ENCODE peak calls at places on chromosomes 11 and 22, in ten cellular contexts. V is activated CD4-positive, CD25-positive, alpha-beta regulatory T cell; C is stomach; W is MCF 10A; E is stimulated activated CD4-positive, alpha-beta T cell treated with anti-CD3 and anti-CD28 coated beads, Interleukin-1b, Interleukin-23, amount 100 ng/mL, for 24 hours; B is NCI-H1105 treated with DMSO at 0.1 percent for 48 hours; H is colonic mucosa; P is activated effector memory CD4-positive, alpha-beta T cell treated with Interleukin-2 at 50 U/mL for 16 hours; D is GM12865; J is NCI-H510A. O is an unnamed sample.

GRCh38 chr22:38109391-38110000 is 988 bp downstream of the BAIAP2L2 start:
- DNase-seq in P (no peak), C (no peak), J (no peak), W (no peak), V (no peak), D (no peak), E (no peak), H (no peak), B (no peak), O (no peak)

GRCh38 chr22:39820266-39820665 is 73.3 kb downstream of the ENTHD1 start:
- DNase-seq in P (no peak), E (no peak), C (no peak), B (no peak), V (no peak), H (no peak), J (no peak), D (no peak), W (peak; percentile 72), O (no peak)

GRCh38 chr11:65035579-65035978 is 5.4 kb upstream of the SAC3D1 start:
- DNase-seq in W (no peak), V (no peak), E (no peak), P (no peak), J (no peak), C (no peak), H (no peak), D (no peak), B (no peak), O (no peak)

GRCh38 chr11:11463397-11463796 is 110.3 kb upstream of the CSNK2A3 start:
- DNase-seq in J (peak; percentile 12), P (no peak), V (no peak), W (no peak), C (no peak), E (no peak), B (peak; percentile 13), D (peak; percentile 12), H (no peak), O (no peak)

GRCh38 chr11:107757661-107758060 is 45.8 kb upstream of the SLN start:
- DNase-seq in P (no peak), B (no peak), V (no peak), C (no peak), E (no peak), D (no peak), J (no peak), W (no peak), H (no peak), O (no peak)

GRCh38 chr11:1566381-1567051 is 5.6 kb downstream of the DUSP8 start:
- DNase-seq in B (no peak), W (no peak), E (no peak), C (no peak), P (no peak), V (no peak), J (no peak), H (no peak), D (no peak), O (no peak)

GRCh38 chr11:20912046-20912821 is 242.8 kb downstream of the NELL1 start:
- DNase-seq in J (no peak), V (no peak), H (no peak), B (no peak), C (no peak), D (no peak), P (no peak), E (no peak), W (no peak), O (no peak)

GRCh38 chr11:129733384-129733783 is 82.3 kb upstream of the TMEM45B start:
- DNase-seq in C (no peak), E (no peak), B (no peak), H (no peak), V (no peak), D (no peak), P (no peak), W (no peak), J (no peak), O (no peak)

GRCh38 chr11:95563173-95563572 is 226.4 kb downstream of the FAM76B start:
- DNase-seq in C (no peak), D (no peak), V (no peak), E (no peak), B (no peak), W (no peak), H (no peak), J (no peak), P (no peak), O (no peak)

GRCh38 chr11:128741928-128742327 is 48.1 kb downstream of the FLI1 start:
- DNase-seq in J (no peak), C (no peak), H (no peak), W (no peak), B (no peak), E (no peak), D (no peak), P (no peak), V (no peak), O (no peak)

GRCh38 chr11:116232364-116232801 is 540.4 kb downstream of the BUD13 start:
- DNase-seq in C (no peak), V (no peak), B (peak; percentile 76), P (no peak), H (no peak), D (no peak), E (no peak), J (no peak), W (no peak), O (no peak)

GRCh38 chr22:24184057-24184798 is 2.9 kb downstream of the SUSD2 start:
- DNase-seq in P (no peak), B (no peak), H (no peak), E (no peak), W (no peak), J (no peak), C (no peak), V (no peak), D (no peak), O (no peak)

GRCh38 chr11:4025957-4026324 is 68.7 kb upstream of the RRM1 start:
- DNase-seq in V (no peak), J (no peak), E (no peak), C (no peak), B (no peak), D (no peak), H (no peak), P (no peak), W (no peak), O (no peak)

GRCh38 chr11:107819361-107820014 is 39.1 kb downstream of the SLC35F2 start:
- DNase-seq in W (peak; percentile 53), C (no peak), B (no peak), P (no peak), E (no peak), H (no peak), J (no peak), D (no peak), V (no peak), O (no peak)

GRCh38 chr11:125368757-125369156 is 127.3 kb downstream of the FEZ1 start:
- DNase-seq in V (no peak), J (no peak), C (no peak), B (no peak), H (no peak), P (no peak), W (no peak), D (no peak), E (no peak), O (no peak)

GRCh38 chr22:36561291-36561811 is 32.4 kb upstream of the EIF3D start:
- DNase-seq in B (no peak), H (no peak), C (no peak), P (no peak), D (no peak), W (no peak), V (no peak), J (no peak), E (no peak), O (no peak)

GRCh38 chr22:37167176-37167980 is 17.7 kb upstream of the IL2RB start:
- DNase-seq in D (no peak), H (peak; percentile 77), C (no peak), P (no peak), J (no peak), B (no peak), W (no peak), V (no peak), E (no peak), O (no peak)

GRCh38 chr11:72753341-72754148 is 1.3 kb upstream of the ARAP1 start:
- DNase-seq in C (no peak), W (no peak), J (no peak), H (peak; percentile 40), V (no peak), D (no peak), P (no peak), E (no peak), B (no peak), O (no peak)

GRCh38 chr22:37229805-37230672 is 14.0 kb downstream of the RAC2 start:
- DNase-seq in J (no peak), B (no peak), V (peak; percentile 88), E (peak; percentile 89), P (peak; percentile 85), D (peak; percentile 94), H (peak; percentile 58), C (peak; percentile 67), W (peak; percentile 53), O (peak; percentile 72)

GRCh38 chr11:60918941-60919275 is 5.0 kb downstream of the TMEM109 start:
- DNase-seq in B (no peak), D (no peak), P (no peak), C (no peak), W (no peak), H (no peak), E (no peak), V (no peak), J (no peak), O (no peak)

GRCh38 chr11:119742263-119742861 is 13.4 kb upstream of the NECTIN1 start:
- DNase-seq in V (no peak), D (no peak), J (no peak), B (no peak), E (no peak), W (no peak), C (no peak), H (peak; percentile 62), P (no peak), O (no peak)

GRCh38 chr11:57638005-57638760 is 11.5 kb downstream of the YPEL4 start:
- DNase-seq in W (peak; percentile 87), D (peak; percentile 44), H (no peak), C (peak; percentile 36), P (no peak), E (no peak), V (no peak), B (peak; percentile 89), J (peak; percentile 60), O (no peak)

O was measured in AML-193.